ENCODE peak calls at places on chromosome 5, in seven cellular contexts. Y is dermis blood vessel endothelial cell; X is activated T-helper 1 cell treated with Interleukin-2 at 50 U/mL for 16 hours; I is nephron progenitor cell; J is stimulated activated naive B cell treated with anti-CD40 and anti-IgM and Interleukin-4, amounts not matched to agents 10 μg/mL and 1 μg/mL and 100 μg/mL, for 72 hours; C is dorsolateral prefrontal cortex; V is GM10248. U is an unnamed sample.

GRCh38 chr5:54007822-54008777 is 302.3 kb downstream of the ARL15 start:
- DNase-seq in Y (no peak), X (no peak), I (no peak), J (no peak), C (no peak), V (no peak), U (no peak)

GRCh38 chr5:55303238-55303690 is 4.2 kb downstream of the DHX29 start:
- DNase-seq in Y (peak; percentile 89), X (no peak), I (no peak), J (no peak), C (no peak), V (no peak), U (no peak)

GRCh38 chr5:40841068-40841805 is at the start of gene CARD6:
- DNase-seq in Y (peak; percentile 74), X (no peak), I (no peak), J (no peak), C (no peak), V (peak; percentile 28), U (no peak)

GRCh38 chr5:147439253-147439652 is 70.6 kb downstream of the DPYSL3 start:
- DNase-seq in Y (no peak), X (no peak), I (no peak), J (no peak), C (no peak), V (no peak), U (no peak)

GRCh38 chr5:54718647-54719046 is 201.1 kb downstream of the SNX18 start:
- DNase-seq in Y (no peak), X (no peak), I (no peak), J (no peak), C (no peak), V (no peak), U (no peak)

GRCh38 chr5:78320461-78320860 is 26.0 kb upstream of the AP3B1 start:
- DNase-seq in Y (peak; percentile 64), X (no peak), I (no peak), J (no peak), C (no peak), V (peak; percentile 31), U (no peak)

GRCh38 chr5:123156577-123157296 is 67.7 kb downstream of the PRDM6 start:
- DNase-seq in Y (no peak), X (no peak), I (no peak), J (no peak), C (no peak), V (no peak), U (no peak)

GRCh38 chr5:122492675-122493074 is 180.6 kb downstream of the SNCAIP start:
- DNase-seq in Y (peak; percentile 22), X (no peak), I (no peak), J (no peak), C (no peak), V (no peak), U (no peak)

GRCh38 chr5:107610795-107611194 is 59.9 kb downstream of the EFNA5 start:
- DNase-seq in Y (no peak), X (no peak), I (no peak), J (no peak), C (no peak), V (no peak), U (no peak)

GRCh38 chr5:530556-530955 is 6.3 kb upstream of the SLC9A3 start:
- DNase-seq in Y (no peak), X (no peak), I (no peak), J (no peak), C (no peak), V (no peak), U (no peak)

GRCh38 chr5:98741926-98742325 is 31.5 kb upstream of the RGMB start:
- DNase-seq in Y (no peak), X (no peak), I (no peak), J (no peak), C (no peak), V (no peak), U (no peak)

GRCh38 chr5:68534131-68534940 is 318.8 kb downstream of the PIK3R1 start:
- DNase-seq in Y (no peak), X (no peak), I (peak; percentile 10), J (no peak), C (peak; percentile 59), V (no peak), U (no peak)

GRCh38 chr5:115262405-115263247 is at the start of gene PGGT1B:
- DNase-seq in Y (peak; percentile 77), X (peak; percentile 49), I (peak; percentile 71), J (peak; percentile 73), C (peak; percentile 90), V (peak; percentile 77), U (peak; percentile 58)

GRCh38 chr5:143008809-143009521 is 238.8 kb downstream of the ARHGAP26 start:
- DNase-seq in Y (peak; percentile 90), X (peak; percentile 53), I (no peak), J (peak; percentile 83), C (no peak), V (peak; percentile 34), U (peak; percentile 71)

GRCh38 chr5:157963244-157963643 is 104.3 kb upstream of the CLINT1 start:
- DNase-seq in Y (no peak), X (no peak), I (no peak), J (no peak), C (no peak), V (no peak), U (no peak)

GRCh38 chr5:54148062-54148461 is 162.3 kb downstream of the ARL15 start:
- DNase-seq in Y (no peak), X (no peak), I (no peak), J (no peak), C (no peak), V (no peak), U (no peak)

GRCh38 chr5:143177263-143177994 is 226.1 kb downstream of the NR3C1 start:
- DNase-seq in Y (no peak), X (no peak), I (no peak), J (no peak), C (no peak), V (no peak), U (no peak)

U was measured in natural killer cell.